ENCODE peak calls at places on chromosome 16, in nine cellular contexts. V is neural progenitor cell; C is nephron progenitor cell; Y is LHCN-M2; W is HCEC 1CT; M is esophagus squamous epithelium; I is foreskin keratinocyte; N is activated naive CD4-positive, alpha-beta T cell; O is T-helper 9 cell. F is an unnamed sample.

GRCh38 chr16:72123426-72123825 is 29.8 kb downstream of the DHX38 start:
- DNase-seq in N (no peak), Y (no peak), O (no peak), V (no peak), I (no peak), W (no peak), C (no peak), M (no peak), F (no peak)

GRCh38 chr16:21263640-21264211 is 14.4 kb downstream of the CRYM start:
- DNase-seq in W (peak; percentile 21), Y (no peak), O (no peak), N (no peak), M (no peak), V (peak; percentile 24), C (peak; percentile 23), I (no peak), F (no peak)

GRCh38 chr16:73390936-73391335 is 343.0 kb upstream of the ZFHX3 start:
- DNase-seq in W (no peak), I (no peak), V (no peak), M (no peak), N (no peak), Y (peak; percentile 1), C (no peak), O (no peak), F (no peak)

GRCh38 chr16:30084816-30085159 is 6.9 kb downstream of the TBX6 start:
- DNase-seq in N (no peak), Y (no peak), V (no peak), I (no peak), M (no peak), O (no peak), W (no peak), C (no peak), F (no peak)

GRCh38 chr16:86951041-86951822 is 366.0 kb downstream of the C16orf95 start:
- DNase-seq in C (no peak), O (no peak), I (no peak), M (no peak), Y (no peak), V (no peak), W (no peak), N (no peak), F (no peak)

GRCh38 chr16:21169249-21169981 is 10.9 kb downstream of the LDAF1 start:
- DNase-seq in V (no peak), I (no peak), N (no peak), C (no peak), M (no peak), Y (peak; percentile 53), O (no peak), W (peak; percentile 35), F (no peak)

GRCh38 chr16:84607694-84608093 is 10.2 kb downstream of the COTL1 start:
- DNase-seq in W (no peak), Y (no peak), I (no peak), V (no peak), M (no peak), C (no peak), O (peak; percentile 26), N (no peak), F (no peak)

GRCh38 chr16:27251561-27252205 is 16.9 kb downstream of the NSMCE1 start:
- DNase-seq in W (no peak), C (no peak), I (no peak), Y (no peak), M (no peak), N (no peak), V (no peak), O (no peak), F (no peak)

GRCh38 chr16:69444873-69445517 is 20.6 kb downstream of the CYB5B start:
- DNase-seq in N (no peak), M (no peak), Y (no peak), I (no peak), C (no peak), V (no peak), W (peak; percentile 27), O (no peak), F (no peak)

F was measured in RWPE1.